ENCODE peak calls at places on chromosomes 16 and 17, in seven cellular contexts. Z is H1, K is neuronal stem cell, M is mesenchymal stem cell, N is mesendoderm, E is IMR-90, V is H9. S is an unnamed sample.

GRCh38 chr17:15092762-15093161 is 172.4 kb downstream of the PMP22 start:
- DNase-seq in Z (no peak), K (no peak), M (no peak), N (no peak), E (peak), V (no peak), S (peak)

GRCh38 chr17:77480509-77481215 is 339.9 kb downstream of the SEC14L1 start:
- DNase-seq in Z (no peak), K (no peak), M (no peak), N (no peak), E (no peak), V (no peak), S (no peak)

GRCh38 chr16:65178151-65178550 is 56.3 kb upstream of the CDH11 start:
- DNase-seq in Z (no peak), K (no peak), M (peak), N (no peak), E (peak), V (no peak), S (no peak)

GRCh38 chr17:77914440-77915254 is 43.9 kb upstream of the TNRC6C start:
- DNase-seq in Z (no peak), K (no peak), M (no peak), N (no peak), E (no peak), V (peak), S (no peak)

GRCh38 chr16:81532491-81533174 is 88.0 kb downstream of the CMIP start:
- DNase-seq in Z (no peak), K (no peak), M (no peak), N (no peak), E (no peak), V (no peak), S (peak)

GRCh38 chr16:52993179-52993578 is 59.5 kb downstream of the CHD9NB start:
- DNase-seq in Z (no peak), K (no peak), M (no peak), N (peak), E (no peak), V (no peak), S (no peak)

GRCh38 chr17:29251969-29252866 is 5.6 kb downstream of the CRYBA1 start:
- DNase-seq in Z (no peak), K (no peak), M (peak), N (peak), E (peak), V (no peak), S (no peak)

GRCh38 chr16:66207864-66208226 is 158.6 kb upstream of the CDH5 start:
- DNase-seq in Z (peak), K (no peak), M (no peak), N (no peak), E (no peak), V (no peak), S (peak)

GRCh38 chr16:16075463-16076399 is 126.3 kb downstream of the ABCC1 start:
- DNase-seq in Z (no peak), K (no peak), M (peak), N (no peak), E (peak), V (no peak), S (peak)

GRCh38 chr16:13120557-13120956 is 219.2 kb downstream of the SHISA9 start:
- DNase-seq in Z (no peak), K (no peak), M (no peak), N (peak), E (no peak), V (no peak), S (no peak)

GRCh38 chr16:55700961-55701360 is 45.2 kb downstream of the SLC6A2 start:
- DNase-seq in Z (no peak), K (no peak), M (no peak), N (no peak), E (no peak), V (no peak), S (peak)

GRCh38 chr16:79483336-79483735 is 117.2 kb downstream of the MAF start:
- DNase-seq in Z (no peak), K (no peak), M (no peak), N (no peak), E (no peak), V (no peak), S (no peak)

GRCh38 chr16:12017583-12017982 is 41.0 kb downstream of the SNX29 start:
- DNase-seq in Z (no peak), K (no peak), M (no peak), N (no peak), E (peak), V (no peak), S (no peak)

GRCh38 chr17:59154335-59154720 is 658 bp downstream of the SKA2 start:
- DNase-seq in Z (peak), K (peak), M (peak), N (peak), E (peak), V (no peak), S (peak)

GRCh38 chr16:3793161-3793576 is 75.8 kb upstream of the TRAP1 start:
- DNase-seq in Z (no peak), K (no peak), M (no peak), N (peak), E (no peak), V (no peak), S (peak)

GRCh38 chr16:89484923-89485679 is 5.3 kb downstream of the ANKRD11 start:
- DNase-seq in Z (no peak), K (no peak), M (peak), N (no peak), E (no peak), V (no peak), S (no peak)

GRCh38 chr17:80414508-80414802 is 512 bp upstream of the ENDOV start:
- DNase-seq in Z (no peak), K (no peak), M (no peak), N (no peak), E (no peak), V (peak), S (no peak)

GRCh38 chr17:32485261-32485955 is 1.4 kb upstream of the CDK5R1 start:
- DNase-seq in Z (no peak), K (no peak), M (no peak), N (no peak), E (no peak), V (no peak), S (no peak)

GRCh38 chr17:8162232-8162996 is at the start of gene VAMP2:
- DNase-seq in Z (no peak), K (no peak), M (peak), N (peak), E (peak), V (peak), S (peak)

GRCh38 chr16:709651-710499 is 4.3 kb upstream of the FBXL16 start:
- DNase-seq in Z (no peak), K (peak), M (peak), N (peak), E (peak), V (peak), S (peak)

GRCh38 chr17:31787857-31788570 is 71.0 kb downstream of the COPRS start:
- DNase-seq in Z (no peak), K (no peak), M (peak), N (peak), E (peak), V (no peak), S (no peak)

GRCh38 chr17:20010099-20010863 is 1.1 kb downstream of the SPECC1 start:
- DNase-seq in Z (no peak), K (peak), M (peak), N (peak), E (peak), V (peak), S (peak)

GRCh38 chr16:88782454-88783390 is 2.3 kb downstream of the PIEZO1 start:
- DNase-seq in Z (no peak), K (no peak), M (peak), N (no peak), E (peak), V (no peak), S (peak)

GRCh38 chr17:63622571-63623390 is 564 bp downstream of the MAP3K3 start:
- DNase-seq in Z (peak), K (peak), M (peak), N (peak), E (peak), V (peak), S (peak)

GRCh38 chr16:71443714-71444113 is 1.9 kb upstream of the TLE7 start:
- DNase-seq in Z (no peak), K (no peak), M (no peak), N (no peak), E (no peak), V (no peak), S (no peak)

GRCh38 chr16:85284138-85284897 is 172.0 kb upstream of the CIBAR2 start:
- DNase-seq in Z (no peak), K (peak), M (no peak), N (no peak), E (no peak), V (no peak), S (no peak)

GRCh38 chr16:89920723-89921122 is 2.1 kb downstream of the MC1R start:
- DNase-seq in Z (no peak), K (no peak), M (peak), N (no peak), E (peak), V (peak), S (no peak)

GRCh38 chr16:19137201-19137601 is 23.4 kb downstream of the ITPRIPL2 start:
- DNase-seq in Z (no peak), K (no peak), M (peak), N (no peak), E (no peak), V (no peak), S (no peak)

GRCh38 chr17:67608691-67609090 is 109.0 kb upstream of the NOL11 start:
- DNase-seq in Z (no peak), K (no peak), M (peak), N (no peak), E (peak), V (no peak), S (peak)

GRCh38 chr17:75683467-75684041 is 16.4 kb downstream of the SAP30BP start:
- DNase-seq in Z (no peak), K (no peak), M (peak), N (no peak), E (peak), V (no peak), S (no peak)

GRCh38 chr17:74305865-74306654 is 20.0 kb upstream of the KIF19 start:
- DNase-seq in Z (no peak), K (no peak), M (no peak), N (peak), E (no peak), V (peak), S (no peak)

GRCh38 chr16:10877472-10877946 is 507 bp downstream of the CIITA start:
- DNase-seq in Z (no peak), K (no peak), M (no peak), N (no peak), E (no peak), V (no peak), S (no peak)

GRCh38 chr16:87404764-87405625 is 12.9 kb downstream of the MAP1LC3B start:
- DNase-seq in Z (no peak), K (no peak), M (peak), N (no peak), E (no peak), V (no peak), S (peak)

GRCh38 chr17:33896309-33896708 is 358.8 kb upstream of the CCL2 start:
- DNase-seq in Z (no peak), K (no peak), M (no peak), N (no peak), E (no peak), V (no peak), S (no peak)

GRCh38 chr17:63498621-63499195 is 21.8 kb downstream of the ACE start:
- DNase-seq in Z (no peak), K (no peak), M (peak), N (no peak), E (peak), V (no peak), S (no peak)

GRCh38 chr17:37672545-37673078 is 29.4 kb upstream of the DDX52 start:
- DNase-seq in Z (no peak), K (no peak), M (peak), N (no peak), E (peak), V (no peak), S (no peak)

GRCh38 chr17:694239-694638 is 20.4 kb downstream of the VPS53 start:
- DNase-seq in Z (no peak), K (no peak), M (peak), N (peak), E (peak), V (no peak), S (peak)

GRCh38 chr17:21283482-21284318 is 811 bp upstream of the MAP2K3 start:
- DNase-seq in Z (no peak), K (no peak), M (peak), N (no peak), E (peak), V (no peak), S (peak)

GRCh38 chr17:17781591-17782424 is 55.0 kb downstream of the SREBF1 start:
- DNase-seq in Z (peak), K (peak), M (peak), N (peak), E (peak), V (peak), S (no peak)

GRCh38 chr17:17782425-17783120 is 54.2 kb downstream of the SREBF1 start:
- DNase-seq in Z (peak), K (peak), M (peak), N (peak), E (no peak), V (peak), S (no peak)

GRCh38 chr17:17783825-17784598 is 52.8 kb downstream of the SREBF1 start:
- DNase-seq in Z (no peak), K (peak), M (peak), N (peak), E (no peak), V (peak), S (no peak)

GRCh38 chr17:17784599-17785264 is 52.1 kb downstream of the SREBF1 start:
- DNase-seq in Z (no peak), K (no peak), M (peak), N (peak), E (no peak), V (no peak), S (peak)

GRCh38 chr17:17783121-17783824 is 53.5 kb downstream of the SREBF1 start:
- DNase-seq in Z (peak), K (peak), M (peak), N (peak), E (no peak), V (peak), S (peak)
- H3K23ac ChIP-seq in Z (no peak), K (no peak), M (no peak), N (no peak), E (no peak), V (no peak), S (no peak)

GRCh38 chr16:50989047-50989446 is 162.0 kb downstream of the SALL1 start:
- DNase-seq in Z (no peak), K (no peak), M (no peak), N (no peak), E (no peak), V (no peak), S (no peak)
- H2BK5ac ChIP-seq in Z (no peak), K (no peak), M (no peak), N (no peak), E (no peak), V (no peak), S (no peak)

DNA sequence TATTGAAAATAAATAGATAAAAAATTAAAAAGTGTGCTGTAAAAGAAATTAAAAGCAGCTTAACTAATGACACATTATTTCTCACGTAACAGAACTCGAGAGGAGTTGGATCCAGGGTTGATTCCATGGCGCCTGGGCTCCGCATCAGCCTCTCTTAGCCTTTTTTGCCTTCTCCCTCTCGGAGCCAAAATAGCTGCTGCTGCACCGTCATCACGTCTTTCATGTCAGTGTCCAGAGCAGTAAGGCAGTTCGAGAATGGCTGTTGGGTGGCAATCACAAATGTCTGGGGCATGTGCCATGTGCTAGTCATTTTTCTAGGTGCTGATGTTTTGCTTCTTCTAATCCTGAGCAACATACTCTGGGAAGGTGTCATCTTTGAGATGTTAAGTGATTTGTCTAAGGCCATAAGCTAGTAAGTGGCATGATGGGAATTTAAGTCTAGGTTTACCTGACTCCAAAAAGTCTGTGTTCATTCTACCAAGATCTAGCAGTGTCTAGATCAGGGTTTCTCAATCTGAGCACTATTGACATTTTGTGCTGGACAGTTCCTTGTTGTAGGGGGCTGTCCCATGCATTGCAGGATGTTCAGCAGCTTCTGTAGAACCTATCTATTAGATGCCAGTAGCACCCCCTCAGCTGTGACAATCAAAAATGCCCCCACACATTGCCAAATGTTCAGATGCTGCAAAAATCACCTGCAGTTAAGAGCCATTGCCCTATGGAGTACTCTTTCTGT is 280.4 kb downstream of the HAPSTR1 start:
- DNase-seq in Z (no peak), K (no peak), M (no peak), N (no peak), E (no peak), V (no peak), S (no peak)
- H3K4me2 ChIP-seq in Z (no peak), K (no peak), M (no peak), N (no peak), E (no peak), V (no peak), S (no peak)

DNA sequence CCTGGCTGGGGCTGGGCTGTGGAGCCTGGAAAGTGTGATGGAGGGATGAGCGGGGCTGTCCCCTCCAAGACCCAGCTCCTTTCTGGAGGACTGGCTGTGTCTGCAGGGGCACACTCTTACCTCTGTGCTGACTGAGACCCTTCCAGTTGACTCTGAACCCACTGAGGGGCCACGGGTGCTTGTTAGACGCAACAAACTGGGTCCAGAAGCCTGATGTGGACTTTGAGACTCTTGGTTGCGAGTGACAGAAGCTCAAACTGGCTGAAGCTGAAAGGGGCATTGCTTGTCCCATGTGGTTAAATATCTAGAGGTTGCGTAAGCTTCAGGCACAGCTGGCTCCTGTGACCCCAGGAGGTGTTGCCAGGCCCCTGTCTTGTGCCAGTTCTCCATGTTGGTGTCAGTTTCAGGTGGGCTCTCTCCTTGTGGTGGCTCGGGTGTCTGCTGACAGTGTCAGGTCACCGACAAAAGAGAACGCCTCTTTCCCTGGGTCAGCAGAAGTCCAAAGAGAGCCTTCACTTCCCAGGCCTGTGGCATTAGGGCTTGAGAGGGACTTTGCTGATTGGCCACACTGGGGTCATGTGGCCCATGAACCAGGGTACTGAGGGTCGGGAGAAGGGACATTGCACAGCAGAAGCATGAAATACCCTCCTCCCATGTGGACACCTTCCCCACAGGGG is 16.7 kb downstream of the ADCY7 start:
- DNase-seq in Z (no peak), K (no peak), M (no peak), N (no peak), E (no peak), V (no peak), S (no peak)
- H3K23ac ChIP-seq in Z (no peak), K (peak), M (no peak), N (no peak), E (no peak), V (no peak), S (no peak)

GRCh38 chr16:73549960-73550359 is 502.0 kb upstream of the ZFHX3 start:
- DNase-seq in Z (no peak), K (no peak), M (no peak), N (peak), E (no peak), V (no peak), S (no peak)

GRCh38 chr16:73545713-73546112 is 497.8 kb upstream of the ZFHX3 start:
- DNase-seq in Z (no peak), K (no peak), M (no peak), N (no peak), E (no peak), V (no peak), S (no peak)

GRCh38 chr16:73546351-73546845 is 498.5 kb upstream of the ZFHX3 start:
- DNase-seq in Z (no peak), K (no peak), M (no peak), N (peak), E (no peak), V (no peak), S (no peak)

GRCh38 chr16:73544266-73544665 is 496.3 kb upstream of the ZFHX3 start:
- DNase-seq in Z (no peak), K (no peak), M (no peak), N (no peak), E (no peak), V (no peak), S (no peak)
- H2BK5ac ChIP-seq in Z (no peak), K (peak), M (no peak), N (no peak), E (no peak), V (no peak), S (no peak)

S was measured in trophoblast cell.